ENCODE peak calls at places on chromosomes 3 and 15, in eight cellular contexts. T, V, S, D, K, Q, G and E are unnamed samples.
A peak's percentile ranks its signal among the peaks of the same experiment; 100 is the strongest.

GRCh38 chr15:60396560-60396963 is 1.2 kb downstream of the ANXA2 start:
- DNase-seq in G (no peak), V (peak; percentile 48), K (no peak), T (no peak), Q (no peak), D (no peak), S (no peak), E (no peak)

GRCh38 chr3:166809520-166809919 is 570.6 kb downstream of the ZBBX start:
- DNase-seq in S (no peak), T (no peak), K (no peak), G (no peak), Q (no peak), D (no peak), V (no peak), E (no peak)

GRCh38 chr3:3127432-3128010 is 781 bp downstream of the TRNT1 start:
- DNase-seq in D (no peak), Q (no peak), T (no peak), S (peak; percentile 20), V (peak; percentile 43), K (no peak), G (peak; percentile 40), E (peak; percentile 9)

GRCh38 chr15:94840794-94841587 is 609.6 kb downstream of the MCTP2 start:
- DNase-seq in G (peak; percentile 37), T (no peak), D (peak; percentile 94), Q (peak; percentile 58), K (no peak), V (no peak), S (no peak), E (no peak)

GRCh38 chr3:112611813-112612515 is 29.0 kb downstream of the CCDC80 start:
- DNase-seq in Q (no peak), K (no peak), G (no peak), D (no peak), V (no peak), T (no peak), S (no peak), E (no peak)

GRCh38 chr15:41550066-41550805 is 6.2 kb upstream of the RPAP1 start:
- DNase-seq in T (no peak), D (no peak), Q (no peak), S (no peak), V (no peak), K (no peak), G (no peak), E (no peak)

GRCh38 chr3:13236774-13237173 is 163.5 kb upstream of the IQSEC1 start:
- DNase-seq in S (no peak), K (no peak), G (no peak), Q (no peak), V (no peak), T (no peak), D (no peak), E (no peak)

GRCh38 chr15:40867200-40867599 is 6.8 kb downstream of the RHOV start:
- DNase-seq in D (no peak), V (no peak), G (no peak), S (no peak), K (no peak), Q (no peak), T (no peak), E (no peak)

GRCh38 chr3:13927295-13927694 is 47.4 kb upstream of the WNT7A start:
- DNase-seq in K (no peak), D (no peak), T (no peak), G (peak; percentile 13), Q (no peak), S (no peak), V (no peak), E (no peak)

GRCh38 chr15:81531971-81532370 is 158.0 kb upstream of the TMC3 start:
- DNase-seq in K (no peak), T (no peak), D (no peak), G (no peak), V (no peak), Q (no peak), S (no peak), E (no peak)